ENCODE peak calls at places on chromosomes 7 and 10, in four cellular contexts. One of them, this sample, is unnamed.

GRCh38 chr7:13414181-13414580 is 575.3 kb downstream of the ETV1 start:
- DNase-seq in transverse colon: no peak
- DNase-seq in sigmoid colon: no peak
- DNase-seq in body of pancreas: no peak
- DNase-seq in this sample: no peak

GRCh38 chr10:13816195-13816926 is 229.6 kb downstream of the PRPF18 start:
- DNase-seq in body of pancreas: peak
- DNase-seq in sigmoid colon: peak
- DNase-seq in transverse colon: peak
- DNase-seq in this sample: no peak

GRCh38 chr10:89515031-89515841 is 20.2 kb downstream of the SLC16A12 start:
- DNase-seq in transverse colon: no peak
- DNase-seq in sigmoid colon: no peak
- DNase-seq in body of pancreas: peak
- DNase-seq in this sample: no peak

GRCh38 chr10:8158439-8159071 is 104.1 kb downstream of the GATA3 start:
- DNase-seq in transverse colon: peak
- DNase-seq in body of pancreas: no peak
- DNase-seq in sigmoid colon: no peak
- DNase-seq in this sample: no peak

GRCh38 chr7:27199820-27200760 is at the start of gene HOXA13:
- DNase-seq in sigmoid colon: peak
- DNase-seq in transverse colon: peak
- DNase-seq in body of pancreas: no peak
- DNase-seq in this sample: peak

GRCh38 chr7:75534727-75535307 is 42.7 kb downstream of the SPDYE5 start:
- DNase-seq in body of pancreas: no peak
- DNase-seq in transverse colon: no peak
- DNase-seq in sigmoid colon: no peak
- DNase-seq in this sample: no peak

GRCh38 chr10:74432841-74433594 is 282.0 kb downstream of the ADK start:
- DNase-seq in sigmoid colon: no peak
- DNase-seq in body of pancreas: no peak
- DNase-seq in transverse colon: no peak
- DNase-seq in this sample: no peak

GRCh38 chr7:129831424-129832058 is 121.2 kb downstream of the UBE2H start:
- DNase-seq in transverse colon: no peak
- DNase-seq in sigmoid colon: no peak
- DNase-seq in body of pancreas: peak
- DNase-seq in this sample: peak

GRCh38 chr7:38669965-38670520 is 38.9 kb upstream of the AMPH start:
- DNase-seq in body of pancreas: no peak
- DNase-seq in sigmoid colon: no peak
- DNase-seq in transverse colon: no peak
- DNase-seq in this sample: no peak

GRCh38 chr7:128937647-128938523 is at the start of gene IRF5:
- DNase-seq in transverse colon: peak
- DNase-seq in sigmoid colon: peak
- DNase-seq in body of pancreas: peak
- DNase-seq in this sample: no peak

GRCh38 chr7:44638611-44639557 is 32.5 kb downstream of the OGDH start:
- DNase-seq in sigmoid colon: peak
- DNase-seq in body of pancreas: peak
- DNase-seq in transverse colon: peak
- DNase-seq in this sample: peak

GRCh38 chr7:51607447-51607846 is 290.8 kb upstream of the COBL start:
- DNase-seq in body of pancreas: no peak
- DNase-seq in sigmoid colon: no peak
- DNase-seq in transverse colon: no peak
- DNase-seq in this sample: no peak

GRCh38 chr7:156082048-156082447 is 269.8 kb upstream of the SHH start:
- DNase-seq in transverse colon: no peak
- DNase-seq in sigmoid colon: peak
- DNase-seq in body of pancreas: no peak
- DNase-seq in this sample: no peak

GRCh38 chr7:108528183-108528712 is 2.3 kb upstream of the PNPLA8 start:
- DNase-seq in sigmoid colon: no peak
- DNase-seq in body of pancreas: peak
- DNase-seq in transverse colon: peak
- DNase-seq in this sample: no peak

GRCh38 chr7:32163141-32163806 is 93.1 kb upstream of the PDE1C start:
- DNase-seq in transverse colon: peak
- DNase-seq in sigmoid colon: peak
- DNase-seq in body of pancreas: peak
- DNase-seq in this sample: no peak

GRCh38 chr10:94785211-94785610 is 22.7 kb downstream of the CYP2C19 start:
- DNase-seq in sigmoid colon: no peak
- DNase-seq in transverse colon: no peak
- DNase-seq in body of pancreas: no peak
- DNase-seq in this sample: no peak

GRCh38 chr7:92255308-92255707 is 9.5 kb downstream of the ANKIB1 start:
- DNase-seq in body of pancreas: no peak
- DNase-seq in transverse colon: no peak
- DNase-seq in sigmoid colon: no peak
- DNase-seq in this sample: no peak

GRCh38 chr10:13924020-13924725 is 337.4 kb downstream of the PRPF18 start:
- DNase-seq in body of pancreas: no peak
- DNase-seq in sigmoid colon: no peak
- DNase-seq in transverse colon: no peak
- DNase-seq in this sample: no peak

GRCh38 chr7:120060283-120060682 is 212.7 kb upstream of the KCND2 start:
- DNase-seq in body of pancreas: no peak
- DNase-seq in transverse colon: no peak
- DNase-seq in sigmoid colon: no peak
- DNase-seq in this sample: no peak

GRCh38 chr10:62916157-62916603 is 100.0 kb upstream of the EGR2 start:
- DNase-seq in sigmoid colon: no peak
- DNase-seq in body of pancreas: no peak
- DNase-seq in transverse colon: no peak
- DNase-seq in this sample: no peak

GRCh38 chr10:32376780-32377179 is 29.8 kb upstream of the EPC1 start:
- DNase-seq in transverse colon: no peak
- DNase-seq in body of pancreas: no peak
- DNase-seq in sigmoid colon: no peak
- DNase-seq in this sample: peak

GRCh38 chr10:124646483-124647352 is 97.5 kb downstream of the FAM53B start:
- DNase-seq in transverse colon: peak
- DNase-seq in sigmoid colon: peak
- DNase-seq in body of pancreas: peak
- DNase-seq in this sample: peak

GRCh38 chr10:28818645-28819036 is 141.3 kb downstream of the BAMBI start:
- DNase-seq in sigmoid colon: no peak
- DNase-seq in body of pancreas: no peak
- DNase-seq in transverse colon: no peak
- DNase-seq in this sample: no peak

GRCh38 chr7:36289833-36290661 is 99.6 kb upstream of the ANLN start:
- DNase-seq in transverse colon: peak
- DNase-seq in sigmoid colon: no peak
- DNase-seq in body of pancreas: peak
- DNase-seq in this sample: no peak

GRCh38 chr10:14225374-14225773 is 105.3 kb downstream of the FRMD4A start:
- DNase-seq in sigmoid colon: no peak
- DNase-seq in body of pancreas: no peak
- DNase-seq in transverse colon: no peak
- DNase-seq in this sample: no peak

GRCh38 chr10:77939561-77940001 is 13.0 kb upstream of the DLG5 start:
- DNase-seq in transverse colon: peak
- DNase-seq in sigmoid colon: peak
- DNase-seq in body of pancreas: peak
- DNase-seq in this sample: no peak

GRCh38 chr7:34275629-34276028 is 370.3 kb downstream of the BMPER start:
- DNase-seq in sigmoid colon: no peak
- DNase-seq in transverse colon: no peak
- DNase-seq in body of pancreas: no peak
- DNase-seq in this sample: no peak

GRCh38 chr7:128394904-128395496 is 14.8 kb downstream of the IMPDH1 start:
- DNase-seq in body of pancreas: no peak
- DNase-seq in transverse colon: no peak
- DNase-seq in sigmoid colon: no peak
- DNase-seq in this sample: no peak

GRCh38 chr10:98611432-98611831 is 164.7 kb upstream of the HPS1 start:
- DNase-seq in transverse colon: no peak
- DNase-seq in sigmoid colon: peak
- DNase-seq in body of pancreas: no peak
- DNase-seq in this sample: no peak

GRCh38 chr7:22109761-22110160 is 164.1 kb upstream of the CDCA7L start:
- DNase-seq in sigmoid colon: no peak
- DNase-seq in body of pancreas: peak
- DNase-seq in transverse colon: peak
- DNase-seq in this sample: peak

GRCh38 chr10:5575482-5576153 is 50.9 kb downstream of the CALML3 start:
- DNase-seq in sigmoid colon: peak
- DNase-seq in transverse colon: no peak
- DNase-seq in body of pancreas: no peak
- DNase-seq in this sample: no peak

GRCh38 chr7:3200504-3200903 is 100.5 kb upstream of the SDK1 start:
- DNase-seq in transverse colon: peak
- DNase-seq in body of pancreas: peak
- DNase-seq in sigmoid colon: peak
- DNase-seq in this sample: peak

GRCh38 chr10:132136097-132136521 is 50.6 kb upstream of the DPYSL4 start:
- DNase-seq in body of pancreas: no peak
- DNase-seq in transverse colon: no peak
- DNase-seq in sigmoid colon: peak
- DNase-seq in this sample: no peak

GRCh38 chr7:102319671-102320070 is 33.0 kb downstream of the SH2B2 start:
- DNase-seq in body of pancreas: no peak
- DNase-seq in transverse colon: no peak
- DNase-seq in sigmoid colon: no peak
- DNase-seq in this sample: no peak

GRCh38 chr10:77865585-77866324 is 60.8 kb downstream of the DLG5 start:
- DNase-seq in sigmoid colon: no peak
- DNase-seq in transverse colon: no peak
- DNase-seq in body of pancreas: no peak
- DNase-seq in this sample: no peak

GRCh38 chr7:38839846-38840245 is 69.1 kb downstream of the VPS41 start:
- DNase-seq in transverse colon: no peak
- DNase-seq in sigmoid colon: no peak
- DNase-seq in body of pancreas: peak
- DNase-seq in this sample: no peak

GRCh38 chr10:129032626-129033353 is 434.3 kb upstream of the MGMT start:
- DNase-seq in sigmoid colon: no peak
- DNase-seq in transverse colon: no peak
- DNase-seq in body of pancreas: no peak
- DNase-seq in this sample: no peak

GRCh38 chr10:50919010-50919409 is 33.6 kb upstream of the A1CF start:
- DNase-seq in body of pancreas: no peak
- DNase-seq in sigmoid colon: no peak
- DNase-seq in transverse colon: no peak
- DNase-seq in this sample: no peak

DNA sequence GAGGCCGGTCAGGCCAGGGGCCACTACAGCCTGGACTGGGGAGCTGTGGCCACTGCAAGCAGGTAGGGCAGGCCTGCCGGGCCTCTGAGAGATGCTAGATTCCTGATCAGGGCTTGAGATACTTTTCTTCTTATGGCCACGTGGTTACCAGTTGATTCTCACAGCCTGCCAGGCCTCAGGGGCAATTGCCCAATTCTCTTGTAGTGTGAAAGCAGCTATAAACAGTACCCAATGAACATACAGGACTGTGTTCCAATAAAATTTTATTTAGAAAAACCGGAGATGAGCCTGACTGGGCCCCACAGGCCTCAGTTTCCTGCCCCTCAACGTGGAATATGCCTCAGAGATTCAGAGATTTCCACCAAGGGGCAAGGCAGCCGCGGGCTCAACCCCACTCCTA is 475.2 kb downstream of the TCERG1L start:
- DNase-seq in sigmoid colon: no peak
- DNase-seq in body of pancreas: no peak
- DNase-seq in transverse colon: no peak
- DNase-seq in this sample: no peak
- TF ChIP-seq POLR2A in sigmoid colon: no peak
- TF ChIP-seq POLR2A in body of pancreas: no peak
- TF ChIP-seq POLR2A in transverse colon: no peak
- TF ChIP-seq POLR2A in this sample: no peak

DNA sequence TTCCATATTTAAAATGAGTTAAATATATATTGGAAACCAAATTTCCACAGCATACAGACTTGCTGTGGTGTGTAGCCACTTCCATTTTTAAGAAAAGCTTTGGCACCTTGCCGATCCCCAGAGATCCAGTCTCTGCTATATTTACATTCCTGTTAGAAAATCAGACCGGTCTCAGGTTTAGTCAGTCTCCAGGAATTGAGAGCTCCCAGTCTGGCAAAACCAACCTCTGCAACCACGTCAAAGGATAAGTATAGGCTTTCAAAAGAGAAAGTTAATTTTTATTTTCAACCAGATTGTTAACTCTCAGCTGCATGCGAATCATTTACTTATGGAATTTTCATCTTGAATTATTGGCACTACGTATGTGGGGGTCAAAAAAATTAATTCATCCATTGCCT is 28.1 kb downstream of the PUS7 start:
- DNase-seq in sigmoid colon: no peak
- DNase-seq in body of pancreas: no peak
- DNase-seq in transverse colon: no peak
- DNase-seq in this sample: no peak
- TF ChIP-seq POLR2A in sigmoid colon: no peak
- TF ChIP-seq POLR2A in body of pancreas: no peak
- TF ChIP-seq POLR2A in transverse colon: no peak
- TF ChIP-seq POLR2A in this sample: no peak

DNA sequence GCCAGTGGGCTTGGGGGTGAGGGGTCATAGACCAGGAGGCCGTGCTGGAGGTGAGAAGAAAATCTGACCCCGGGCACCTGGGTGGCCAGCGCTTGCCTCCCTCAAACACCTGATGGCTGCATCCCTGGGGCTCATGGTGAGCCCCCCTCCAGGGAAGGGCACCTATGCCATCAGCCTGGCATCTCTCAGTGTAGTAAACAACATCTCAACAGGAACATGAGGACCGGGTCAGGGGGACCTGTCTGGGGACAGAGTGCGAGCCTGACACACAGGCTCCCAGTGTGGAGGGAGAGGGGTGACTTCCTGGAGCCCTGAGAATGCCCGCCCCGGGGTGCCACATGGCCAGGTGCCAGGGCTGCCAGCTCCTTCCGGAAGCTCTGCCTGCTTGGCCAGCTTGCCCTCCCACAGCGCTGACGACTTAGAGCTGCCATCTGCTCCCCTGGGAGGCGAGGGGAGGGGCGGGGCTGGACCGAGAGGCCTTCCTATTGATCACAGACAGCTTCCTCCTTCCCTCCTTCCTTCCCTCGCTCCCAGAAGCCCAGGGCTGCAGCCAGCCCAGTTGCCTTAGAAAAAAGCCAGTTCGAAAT is 12.3 kb downstream of the STX1A start:
- DNase-seq in sigmoid colon: no peak
- DNase-seq in transverse colon: peak
- DNase-seq in body of pancreas: peak
- DNase-seq in this sample: no peak
- TF ChIP-seq POLR2A in sigmoid colon: no peak
- TF ChIP-seq POLR2A in transverse colon: no peak
- TF ChIP-seq POLR2A in body of pancreas: peak
- TF ChIP-seq POLR2A in this sample: no peak

DNA sequence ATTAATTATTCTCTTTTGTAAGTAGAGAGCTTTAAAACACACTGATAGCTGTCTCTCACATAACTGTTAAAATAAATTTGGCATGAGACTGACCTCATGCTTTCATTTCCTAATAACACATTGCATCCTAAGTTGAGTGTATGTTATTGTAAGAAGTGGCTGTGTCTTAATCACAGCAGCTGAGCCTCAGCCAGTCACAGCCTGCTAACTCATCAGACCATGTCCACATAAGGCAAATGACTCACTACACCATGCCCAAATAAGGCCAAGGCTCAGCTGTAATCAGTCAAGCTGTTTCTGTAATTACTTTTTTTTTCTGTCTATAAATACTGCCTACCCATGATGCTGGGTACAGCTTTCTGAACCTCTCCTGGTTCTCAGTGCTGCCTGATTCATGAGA is 860.9 kb downstream of the XPNPEP1 start:
- DNase-seq in transverse colon: no peak
- DNase-seq in sigmoid colon: no peak
- DNase-seq in body of pancreas: no peak
- DNase-seq in this sample: peak
- TF ChIP-seq POLR2A in transverse colon: no peak
- TF ChIP-seq POLR2A in sigmoid colon: no peak
- TF ChIP-seq POLR2A in body of pancreas: no peak
- TF ChIP-seq POLR2A in this sample: no peak